ENCODE peak calls at places on chromosomes 1 and 21, in nine cellular contexts. F, X, J, V, P, N, H, D and B are unnamed samples.
A peak's percentile ranks its signal among the peaks of the same experiment; 100 is the strongest.

GRCh38 chr1:52002038-52002917 is 11.8 kb upstream of the RAB3B start:
- DNase-seq in H (peak; percentile 65), V (no peak), J (no peak), D (peak; percentile 89), F (no peak), P (no peak), X (no peak), N (no peak), B (peak; percentile 82)

GRCh38 chr1:200862713-200863415 is 9.9 kb upstream of the GPR25 start:
- DNase-seq in N (no peak), X (no peak), V (no peak), J (no peak), P (no peak), F (no peak), H (peak; percentile 59), D (peak; percentile 29), B (no peak)

GRCh38 chr1:211735208-211736170 is 60.1 kb upstream of the NEK2 start:
- DNase-seq in J (no peak), F (peak; percentile 62), X (no peak), D (no peak), P (peak; percentile 62), N (no peak), H (no peak), V (no peak), B (peak; percentile 38)

GRCh38 chr1:201145816-201146215 is 8.5 kb downstream of the TMEM9 start:
- DNase-seq in X (no peak), H (no peak), J (no peak), V (no peak), D (no peak), F (peak; percentile 36), P (no peak), N (no peak), B (no peak)

GRCh38 chr1:117210386-117210785 is 341 bp downstream of the VTCN1 start:
- DNase-seq in F (no peak), P (no peak), V (peak; percentile 30), X (no peak), H (no peak), D (no peak), N (no peak), J (no peak), B (no peak)

GRCh38 chr1:34408011-34408410 is 231.3 kb downstream of the C1orf94 start:
- DNase-seq in X (peak; percentile 25), V (no peak), H (no peak), D (no peak), J (no peak), N (no peak), P (no peak), F (no peak), B (peak; percentile 14)

GRCh38 chr1:17060129-17060868 is 6.5 kb upstream of the SDHB start:
- DNase-seq in P (no peak), J (no peak), H (no peak), V (no peak), X (no peak), D (no peak), F (no peak), N (no peak), B (no peak)

GRCh38 chr1:53321776-53322602 is 5.9 kb downstream of the LRP8 start:
- DNase-seq in P (no peak), X (no peak), F (no peak), V (no peak), N (no peak), J (no peak), H (no peak), D (no peak), B (no peak)

GRCh38 chr1:241253491-241253890 is 103.5 kb downstream of the RGS7 start:
- DNase-seq in N (no peak), D (no peak), H (no peak), J (no peak), X (no peak), V (no peak), P (no peak), F (no peak), B (no peak)

GRCh38 chr1:155081472-155082300 is 3.0 kb downstream of the EFNA3 start:
- DNase-seq in J (no peak), P (no peak), X (no peak), F (no peak), H (no peak), D (no peak), V (peak; percentile 86), N (no peak), B (peak; percentile 63)

GRCh38 chr21:32370971-32371766 is 21.6 kb downstream of the URB1 start:
- DNase-seq in P (no peak), H (no peak), X (no peak), V (no peak), F (peak; percentile 24), D (no peak), J (no peak), N (no peak), B (no peak)

GRCh38 chr1:17852383-17852782 is 97.2 kb downstream of the ACTL8 start:
- DNase-seq in F (no peak), V (no peak), N (no peak), D (no peak), J (no peak), H (no peak), X (no peak), P (no peak), B (no peak)

GRCh38 chr1:21175670-21176581 is 771 bp downstream of the EIF4G3 start:
- DNase-seq in P (no peak), N (peak; percentile 36), F (peak; percentile 72), V (peak; percentile 92), X (no peak), H (no peak), D (peak; percentile 13), J (no peak), B (peak; percentile 50)

GRCh38 chr1:116409751-116410182 is 36.7 kb downstream of the ATP1A1 start:
- DNase-seq in V (no peak), X (peak; percentile 90), N (no peak), D (no peak), F (no peak), J (no peak), H (no peak), P (no peak), B (no peak)

GRCh38 chr21:44444286-44444931 is 10.9 kb upstream of the LRRC3 start:
- DNase-seq in F (peak; percentile 38), H (no peak), V (peak; percentile 59), X (no peak), P (no peak), J (no peak), D (no peak), N (peak; percentile 9), B (no peak)
- H3K27me3 ChIP-seq in F (peaks cover 44% of the 10 kb centered on the region), H (no peaks in the 10 kb centered on the region), V (no peaks in the 10 kb centered on the region), X (no peaks in the 10 kb centered on the region), P (no peaks in the 10 kb centered on the region), J (no peaks in the 10 kb centered on the region), D (peaks cover 98% of the 10 kb centered on the region), N (peaks cover 32% of the 10 kb centered on the region), B (no peaks in the 10 kb centered on the region)

GRCh38 chr1:204448991-204449390 is 37.4 kb upstream of the PPP1R15B start:
- DNase-seq in F (no peak), D (no peak), V (no peak), J (no peak), N (no peak), P (no peak), H (no peak), X (no peak), B (no peak)
- H3K27me3 ChIP-seq in F (no peaks in the 10 kb centered on the region), D (no peaks in the 10 kb centered on the region), V (no peaks in the 10 kb centered on the region), J (no peaks in the 10 kb centered on the region), N (no peaks in the 10 kb centered on the region), P (no peaks in the 10 kb centered on the region), H (no peaks in the 10 kb centered on the region), X (no peaks in the 10 kb centered on the region), B (no peaks in the 10 kb centered on the region)

GRCh38 chr1:233636503-233636877 is 22.6 kb downstream of the KCNK1 start:
- DNase-seq in D (no peak), N (no peak), V (no peak), H (no peak), F (no peak), X (no peak), P (no peak), J (no peak), B (no peak)

GRCh38 chr1:233635765-233636502 is 22.0 kb downstream of the KCNK1 start:
- DNase-seq in X (no peak), N (no peak), H (no peak), D (no peak), F (no peak), J (no peak), P (no peak), V (no peak), B (no peak)

GRCh38 chr1:233631810-233632375 is 18.0 kb downstream of the KCNK1 start:
- DNase-seq in N (no peak), F (no peak), P (no peak), D (no peak), V (no peak), X (no peak), J (no peak), H (no peak), B (no peak)

GRCh38 chr1:233629305-233629935 is 15.5 kb downstream of the KCNK1 start:
- DNase-seq in D (no peak), P (no peak), X (no peak), N (no peak), V (peak; percentile 7), F (no peak), J (no peak), H (no peak), B (no peak)

DNA sequence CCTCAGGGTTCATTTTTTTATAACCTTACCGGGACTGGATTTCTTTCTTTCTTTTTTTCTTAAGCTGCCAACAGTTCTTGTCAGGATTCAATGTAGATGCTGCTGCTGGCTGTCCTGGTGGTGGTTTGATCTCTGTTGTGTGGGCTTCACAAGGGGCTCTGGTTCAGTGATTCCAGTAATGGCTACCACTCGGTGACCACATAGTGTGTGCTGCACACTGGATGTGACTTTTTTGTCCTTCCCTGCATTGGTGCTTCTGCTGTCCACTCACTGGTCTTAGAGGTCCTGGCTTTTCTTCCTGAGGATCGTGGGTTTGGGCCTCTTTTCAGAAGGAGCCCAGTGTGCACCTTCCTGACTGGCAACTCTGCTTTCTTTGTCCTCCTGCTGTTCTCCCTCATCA is 18.5 kb downstream of the KCNK1 start:
- DNase-seq in P (no peak), F (no peak), D (no peak), X (no peak), N (no peak), J (no peak), V (no peak), H (no peak), B (no peak)
- H3K27me3 ChIP-seq in P (no peaks in the 10 kb centered on the region), F (no peaks in the 10 kb centered on the region), D (no peaks in the 10 kb centered on the region), X (no peaks in the 10 kb centered on the region), N (no peaks in the 10 kb centered on the region), J (no peaks in the 10 kb centered on the region), V (no peaks in the 10 kb centered on the region), H (no peaks in the 10 kb centered on the region), B (no peaks in the 10 kb centered on the region)

GRCh38 chr21:15592271-15592860 is 137.4 kb upstream of the USP25 start:
- DNase-seq in H (no peak), J (no peak), V (no peak), N (no peak), D (peak; percentile 50), F (no peak), X (no peak), P (no peak), B (no peak)

DNA sequence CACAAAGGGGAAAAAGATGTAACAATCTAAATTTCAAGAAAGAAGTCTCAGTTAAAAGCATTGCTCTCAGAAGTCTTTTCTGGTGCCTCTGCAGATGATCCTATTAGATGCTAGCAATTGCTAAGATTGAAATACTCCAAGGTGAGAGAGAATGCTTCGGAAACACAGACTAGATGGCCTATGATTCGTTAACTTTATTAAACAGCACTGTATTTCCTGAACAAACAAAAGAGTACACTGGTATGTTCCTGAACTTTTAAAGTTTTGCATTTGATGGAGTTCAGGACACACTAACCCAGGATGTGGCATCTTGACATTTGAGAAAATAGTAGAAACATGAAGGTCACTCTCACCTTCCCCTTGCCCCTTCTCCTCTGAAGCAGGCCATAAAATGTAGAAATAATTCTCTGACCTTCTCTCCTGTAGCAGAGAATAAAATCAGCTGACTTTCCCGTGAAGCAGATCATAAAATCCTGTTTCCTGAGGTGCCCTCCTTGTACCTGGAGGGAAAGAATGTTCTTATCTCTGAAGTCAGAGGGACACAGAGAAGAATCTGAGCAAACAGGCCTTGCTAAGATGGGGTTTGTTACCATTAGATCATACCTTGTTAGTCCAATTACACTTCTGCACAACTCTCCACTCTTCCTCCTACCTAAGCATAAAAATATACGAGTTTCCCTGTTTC is 142.9 kb upstream of the USP25 start:
- DNase-seq in H (no peak), J (no peak), X (no peak), F (no peak), P (no peak), V (no peak), D (no peak), N (no peak), B (no peak)
- H3K27me3 ChIP-seq in H (no peaks in the 10 kb centered on the region), J (no peaks in the 10 kb centered on the region), X (no peaks in the 10 kb centered on the region), F (no peaks in the 10 kb centered on the region), P (no peaks in the 10 kb centered on the region), V (no peaks in the 10 kb centered on the region), D (no peaks in the 10 kb centered on the region), N (no peaks in the 10 kb centered on the region), B (no peaks in the 10 kb centered on the region)